ENCODE peak calls at places on chromosomes 6 and 20, in eight cellular contexts. A is activated T-cell treated with anti-CD3 and anti-CD28 coated beads, Interleukin-2, amount 50 U/mL, for 24 hours; T is T-helper 17 cell; O is osteocyte; S is activated gamma-delta T cell treated with Interleukin-2 at 50 U/mL for 16 hours; R is HEK293T; Z is foreskin fibroblast; Y is H9. E is an unnamed sample.

GRCh38 chr6:2053691-2054090 is 191.7 kb downstream of the GMDS start:
- DNase-seq in A (no peak), T (no peak), O (no peak), S (no peak), R (no peak), Z (no peak), Y (no peak), E (no peak)

GRCh38 chr6:54222217-54222616 is 86.0 kb upstream of the TINAG start:
- DNase-seq in A (no peak), T (no peak), O (no peak), S (no peak), R (no peak), Z (no peak), Y (no peak), E (no peak)

GRCh38 chr6:170029416-170030283 is 261.2 kb downstream of the DLL1 start:
- DNase-seq in A (peak), T (no peak), O (no peak), S (no peak), R (no peak), Z (no peak), Y (no peak), E (no peak)

GRCh38 chr20:62219992-62220665 is at the start of gene HRH3:
- DNase-seq in A (peak), T (peak), O (no peak), S (peak), R (peak), Z (peak), Y (peak), E (no peak)

GRCh38 chr6:150229775-150230561 is 87.1 kb downstream of the PPP1R14C start:
- DNase-seq in A (no peak), T (no peak), O (no peak), S (no peak), R (no peak), Z (peak), Y (no peak), E (no peak)

GRCh38 chr6:39328066-39328465 is 5.6 kb upstream of the KCNK16 start:
- DNase-seq in A (no peak), T (no peak), O (no peak), S (no peak), R (no peak), Z (no peak), Y (no peak), E (no peak)

GRCh38 chr6:11140061-11140460 is 28.5 kb upstream of the ERVFRD-1 start:
- DNase-seq in A (no peak), T (no peak), O (no peak), S (no peak), R (no peak), Z (peak), Y (no peak), E (no peak)

GRCh38 chr6:79544939-79545450 is 7.8 kb upstream of the LCA5 start:
- DNase-seq in A (no peak), T (no peak), O (peak), S (no peak), R (peak), Z (peak), Y (peak), E (peak)

GRCh38 chr6:35605600-35605999 is 83.1 kb downstream of the FKBP5 start:
- DNase-seq in A (no peak), T (no peak), O (no peak), S (no peak), R (no peak), Z (no peak), Y (no peak), E (no peak)

GRCh38 chr6:77403424-77403823 is 59.9 kb downstream of the HTR1B start:
- DNase-seq in A (no peak), T (no peak), O (no peak), S (no peak), R (no peak), Z (peak), Y (no peak), E (no peak)

GRCh38 chr20:33791959-33792597 is 19.1 kb upstream of the CHMP4B start:
- DNase-seq in A (peak), T (peak), O (no peak), S (peak), R (peak), Z (peak), Y (peak), E (peak)

GRCh38 chr20:10927011-10927583 is 253.3 kb upstream of the JAG1 start:
- DNase-seq in A (no peak), T (no peak), O (no peak), S (no peak), R (no peak), Z (no peak), Y (no peak), E (no peak)

GRCh38 chr20:10644458-10645204 is 29.2 kb downstream of the JAG1 start:
- DNase-seq in A (no peak), T (no peak), O (no peak), S (no peak), R (no peak), Z (no peak), Y (no peak), E (no peak)

GRCh38 chr20:10481671-10482070 is 46.6 kb downstream of the SLX4IP start:
- DNase-seq in A (no peak), T (no peak), O (no peak), S (no peak), R (no peak), Z (no peak), Y (no peak), E (no peak)

GRCh38 chr6:12383448-12383847 is 93.3 kb downstream of the EDN1 start:
- DNase-seq in A (no peak), T (no peak), O (no peak), S (no peak), R (no peak), Z (no peak), Y (no peak), E (no peak)

GRCh38 chr6:154602708-154603107 is 92.2 kb upstream of the CNKSR3 start:
- DNase-seq in A (no peak), T (no peak), O (no peak), S (no peak), R (no peak), Z (peak), Y (no peak), E (no peak)

GRCh38 chr6:88964509-88964908 is 1.1 kb upstream of the RNGTT start:
- DNase-seq in A (no peak), T (no peak), O (no peak), S (no peak), R (no peak), Z (no peak), Y (no peak), E (no peak)

GRCh38 chr20:56720620-56721213 is 91.6 kb downstream of the TFAP2C start:
- DNase-seq in A (no peak), T (no peak), O (no peak), S (no peak), R (no peak), Z (no peak), Y (no peak), E (no peak)

GRCh38 chr6:39952170-39952569 is 17.9 kb upstream of the MOCS1 start:
- DNase-seq in A (no peak), T (no peak), O (no peak), S (no peak), R (no peak), Z (peak), Y (no peak), E (no peak)

GRCh38 chr20:60078351-60079250 is 120.4 kb downstream of the CDH26 start:
- DNase-seq in A (no peak), T (no peak), O (no peak), S (no peak), R (no peak), Z (no peak), Y (no peak), E (no peak)

GRCh38 chr6:64334646-64335045 is 699.0 kb downstream of the PHF3 start:
- DNase-seq in A (no peak), T (no peak), O (no peak), S (no peak), R (no peak), Z (no peak), Y (no peak), E (no peak)

GRCh38 chr6:106158816-106159215 is 72.7 kb downstream of the PRDM1 start:
- DNase-seq in A (no peak), T (no peak), O (no peak), S (no peak), R (no peak), Z (no peak), Y (no peak), E (no peak)

GRCh38 chr6:147154454-147154853 is 49.8 kb upstream of the STXBP5 start:
- DNase-seq in A (no peak), T (no peak), O (no peak), S (no peak), R (no peak), Z (peak), Y (no peak), E (no peak)

GRCh38 chr6:42599558-42599957 is 35.7 kb downstream of the UBR2 start:
- DNase-seq in A (no peak), T (no peak), O (no peak), S (no peak), R (no peak), Z (no peak), Y (no peak), E (no peak)

GRCh38 chr20:17655865-17656489 is 26.1 kb downstream of the RRBP1 start:
- DNase-seq in A (no peak), T (no peak), O (no peak), S (no peak), R (no peak), Z (peak), Y (peak), E (no peak)

GRCh38 chr6:158536084-158536890 is 23.6 kb upstream of the TMEM181 start:
- DNase-seq in A (peak), T (peak), O (peak), S (peak), R (peak), Z (peak), Y (peak), E (peak)

GRCh38 chr20:59258103-59258705 is 42.2 kb upstream of the EDN3 start:
- DNase-seq in A (no peak), T (no peak), O (no peak), S (no peak), R (no peak), Z (no peak), Y (no peak), E (no peak)

GRCh38 chr20:53497246-53497645 is 96.4 kb downstream of the ZNF217 start:
- DNase-seq in A (no peak), T (no peak), O (no peak), S (no peak), R (no peak), Z (no peak), Y (no peak), E (no peak)

GRCh38 chr6:108588586-108588985 is 27.9 kb downstream of the FOXO3 start:
- DNase-seq in A (no peak), T (no peak), O (no peak), S (no peak), R (no peak), Z (peak), Y (no peak), E (no peak)

GRCh38 chr6:70385931-70386330 is 27.4 kb upstream of the FAM135A start:
- DNase-seq in A (no peak), T (no peak), O (no peak), S (no peak), R (no peak), Z (no peak), Y (no peak), E (no peak)

GRCh38 chr6:150514806-150515362 is 84.8 kb upstream of the PLEKHG1 start:
- DNase-seq in A (no peak), T (no peak), O (no peak), S (no peak), R (no peak), Z (no peak), Y (no peak), E (no peak)

GRCh38 chr6:84554706-84555105 is 209.7 kb downstream of the TBX18 start:
- DNase-seq in A (no peak), T (no peak), O (no peak), S (no peak), R (no peak), Z (peak), Y (no peak), E (no peak)

GRCh38 chr6:35363293-35363750 is 21.0 kb downstream of the PPARD start:
- DNase-seq in A (no peak), T (no peak), O (no peak), S (no peak), R (peak), Z (peak), Y (peak), E (no peak)

GRCh38 chr6:22980446-22980845 is 411.1 kb downstream of the HDGFL1 start:
- DNase-seq in A (no peak), T (no peak), O (no peak), S (no peak), R (no peak), Z (peak), Y (no peak), E (no peak)

GRCh38 chr20:50450961-50451752 is 59.0 kb upstream of the PTPN1 start:
- DNase-seq in A (peak), T (no peak), O (no peak), S (peak), R (no peak), Z (peak), Y (peak), E (no peak)

GRCh38 chr20:37864275-37864674 is 38.7 kb upstream of the VSTM2L start:
- DNase-seq in A (no peak), T (no peak), O (no peak), S (no peak), R (no peak), Z (no peak), Y (no peak), E (no peak)

GRCh38 chr6:72943699-72944098 is 281.6 kb downstream of the KHDC1L start:
- DNase-seq in A (no peak), T (no peak), O (no peak), S (no peak), R (no peak), Z (no peak), Y (no peak), E (no peak)

GRCh38 chr20:59765599-59766177 is 161.3 kb downstream of the PHACTR3 start:
- DNase-seq in A (no peak), T (no peak), O (no peak), S (no peak), R (no peak), Z (no peak), Y (peak), E (no peak)

GRCh38 chr20:12700701-12701100 is 308.1 kb upstream of the SPTLC3 start:
- DNase-seq in A (no peak), T (no peak), O (no peak), S (no peak), R (no peak), Z (no peak), Y (peak), E (no peak)

GRCh38 chr6:99712560-99712959 is 105.9 kb downstream of the PRDM13 start:
- DNase-seq in A (no peak), T (no peak), O (no peak), S (no peak), R (no peak), Z (no peak), Y (no peak), E (no peak)